ENCODE peak calls at places on chromosomes 13 and 19, in ten cellular contexts. J is Caco-2, G is M059J, D is T-cell, E is MM.1S, F is T-helper 2 cell, K is GOT3, Q is HS-5, O is A549, I is germinal center. R is an unnamed sample.

GRCh38 chr13:28357247-28357825 is 137.6 kb downstream of the FLT1 start:
- DNase-seq in J (no peak), G (peak; percentile 50), D (no peak), E (no peak), F (no peak), K (no peak), Q (no peak), O (peak; percentile 5), I (no peak), R (no peak)

GRCh38 chr19:35329323-35329722 is 336 bp downstream of the CD22 start:
- DNase-seq in J (no peak), G (no peak), D (no peak), E (no peak), F (no peak), K (no peak), Q (no peak), O (no peak), I (no peak), R (no peak)

GRCh38 chr19:50658438-50659317 is 9.4 kb downstream of the C19orf81 start:
- DNase-seq in J (no peak), G (peak; percentile 55), D (peak; percentile 27), E (no peak), F (no peak), K (no peak), Q (peak; percentile 61), O (peak; percentile 95), I (peak; percentile 98), R (peak; percentile 49)

GRCh38 chr13:71360041-71360440 is 507.0 kb downstream of the DACH1 start:
- DNase-seq in J (no peak), G (no peak), D (no peak), E (no peak), F (no peak), K (no peak), Q (no peak), O (no peak), I (no peak), R (no peak)

GRCh38 chr19:24086974-24087595 is at the start of gene ZNF254:
- DNase-seq in J (peak; percentile 96), G (peak; percentile 97), D (peak; percentile 71), E (no peak), F (peak; percentile 13), K (peak; percentile 13), Q (peak; percentile 63), O (peak; percentile 98), I (peak; percentile 91), R (peak; percentile 58)

GRCh38 chr13:112144616-112145220 is 77.8 kb downstream of the SOX1 start:
- DNase-seq in J (no peak), G (peak; percentile 35), D (no peak), E (no peak), F (no peak), K (no peak), Q (no peak), O (no peak), I (no peak), R (no peak)

GRCh38 chr13:39596685-39597084 is 6.3 kb downstream of the LHFPL6 start:
- DNase-seq in J (no peak), G (no peak), D (no peak), E (no peak), F (no peak), K (no peak), Q (no peak), O (no peak), I (no peak), R (no peak)

GRCh38 chr13:101415358-101416174 is 742 bp downstream of the NALCN start:
- DNase-seq in J (no peak), G (no peak), D (no peak), E (peak; percentile 84), F (no peak), K (no peak), Q (no peak), O (peak; percentile 4), I (no peak), R (no peak)

GRCh38 chr19:10430505-10431253 is 10.3 kb downstream of the PDE4A start:
- DNase-seq in J (no peak), G (peak; percentile 37), D (no peak), E (no peak), F (no peak), K (no peak), Q (no peak), O (no peak), I (no peak), R (no peak)

GRCh38 chr19:3387645-3388589 is 21.5 kb downstream of the NFIC start:
- DNase-seq in J (no peak), G (peak; percentile 37), D (no peak), E (no peak), F (no peak), K (no peak), Q (no peak), O (peak; percentile 68), I (no peak), R (no peak)